ENCODE peak calls at places on chromosomes 7 and 10, in four cellular contexts. One of them, this sample, is unnamed.
A peak's percentile ranks its signal among the peaks of the same experiment; 100 is the strongest.

GRCh38 chr7:143284591-143285453 is at the start of gene TMEM139:
- DNase-seq in T-helper 22 cell: no peak
- DNase-seq in activated CD4-positive, alpha-beta T cell treated with anti-CD3 and anti-CD28 coated beads, Interleukin-2, amount 10 ng/mL, durations not matched to agents 7 days and 5 days: no peak
- DNase-seq in putamen: no peak
- DNase-seq in this sample: no peak

GRCh38 chr7:20779041-20779440 is 7.6 kb downstream of the SP8 start:
- DNase-seq in putamen: no peak
- DNase-seq in activated CD4-positive, alpha-beta T cell treated with anti-CD3 and anti-CD28 coated beads, Interleukin-2, amount 10 ng/mL, durations not matched to agents 7 days and 5 days: no peak
- DNase-seq in T-helper 22 cell: no peak
- DNase-seq in this sample: no peak

GRCh38 chr7:30143748-30144251 is 9.0 kb downstream of the MTURN start:
- DNase-seq in putamen: no peak
- DNase-seq in T-helper 22 cell: no peak
- DNase-seq in activated CD4-positive, alpha-beta T cell treated with anti-CD3 and anti-CD28 coated beads, Interleukin-2, amount 10 ng/mL, durations not matched to agents 7 days and 5 days: no peak
- DNase-seq in this sample: no peak

GRCh38 chr7:109213081-109213480 is 643.4 kb downstream of the DNAJB9 start:
- DNase-seq in putamen: no peak
- DNase-seq in activated CD4-positive, alpha-beta T cell treated with anti-CD3 and anti-CD28 coated beads, Interleukin-2, amount 10 ng/mL, durations not matched to agents 7 days and 5 days: no peak
- DNase-seq in T-helper 22 cell: no peak
- DNase-seq in this sample: no peak

GRCh38 chr10:101566333-101567164 is 21.5 kb downstream of the POLL start:
- DNase-seq in T-helper 22 cell: no peak
- DNase-seq in putamen: peak; percentile 33
- DNase-seq in activated CD4-positive, alpha-beta T cell treated with anti-CD3 and anti-CD28 coated beads, Interleukin-2, amount 10 ng/mL, durations not matched to agents 7 days and 5 days: no peak
- DNase-seq in this sample: no peak

GRCh38 chr10:132562177-132562915 is 24.8 kb downstream of the INPP5A start:
- DNase-seq in activated CD4-positive, alpha-beta T cell treated with anti-CD3 and anti-CD28 coated beads, Interleukin-2, amount 10 ng/mL, durations not matched to agents 7 days and 5 days: no peak
- DNase-seq in T-helper 22 cell: no peak
- DNase-seq in putamen: no peak
- DNase-seq in this sample: no peak

GRCh38 chr10:3776796-3777571 is 8.0 kb downstream of the KLF6 start:
- DNase-seq in activated CD4-positive, alpha-beta T cell treated with anti-CD3 and anti-CD28 coated beads, Interleukin-2, amount 10 ng/mL, durations not matched to agents 7 days and 5 days: peak; percentile 70
- DNase-seq in putamen: no peak
- DNase-seq in T-helper 22 cell: peak; percentile 60
- DNase-seq in this sample: peak; percentile 77

GRCh38 chr7:39921505-39922250 is 28.4 kb upstream of the CDK13 start:
- DNase-seq in T-helper 22 cell: no peak
- DNase-seq in activated CD4-positive, alpha-beta T cell treated with anti-CD3 and anti-CD28 coated beads, Interleukin-2, amount 10 ng/mL, durations not matched to agents 7 days and 5 days: no peak
- DNase-seq in putamen: no peak
- DNase-seq in this sample: no peak

GRCh38 chr10:101631821-101632475 is 43.8 kb downstream of the DPCD start:
- DNase-seq in T-helper 22 cell: no peak
- DNase-seq in activated CD4-positive, alpha-beta T cell treated with anti-CD3 and anti-CD28 coated beads, Interleukin-2, amount 10 ng/mL, durations not matched to agents 7 days and 5 days: no peak
- DNase-seq in putamen: no peak
- DNase-seq in this sample: no peak

GRCh38 chr7:104185346-104185745 is 22.5 kb downstream of the ORC5 start:
- DNase-seq in activated CD4-positive, alpha-beta T cell treated with anti-CD3 and anti-CD28 coated beads, Interleukin-2, amount 10 ng/mL, durations not matched to agents 7 days and 5 days: no peak
- DNase-seq in T-helper 22 cell: no peak
- DNase-seq in putamen: no peak
- DNase-seq in this sample: no peak

GRCh38 chr7:91034459-91035368 is 229.5 kb upstream of the FZD1 start:
- DNase-seq in T-helper 22 cell: no peak
- DNase-seq in activated CD4-positive, alpha-beta T cell treated with anti-CD3 and anti-CD28 coated beads, Interleukin-2, amount 10 ng/mL, durations not matched to agents 7 days and 5 days: peak; percentile 30
- DNase-seq in putamen: peak; percentile 59
- DNase-seq in this sample: no peak

GRCh38 chr10:117163061-117163953 is 25.2 kb upstream of the VAX1 start:
- DNase-seq in activated CD4-positive, alpha-beta T cell treated with anti-CD3 and anti-CD28 coated beads, Interleukin-2, amount 10 ng/mL, durations not matched to agents 7 days and 5 days: no peak
- DNase-seq in T-helper 22 cell: no peak
- DNase-seq in putamen: no peak
- DNase-seq in this sample: no peak

GRCh38 chr7:158431941-158432347 is 155.7 kb downstream of the PTPRN2 start:
- DNase-seq in activated CD4-positive, alpha-beta T cell treated with anti-CD3 and anti-CD28 coated beads, Interleukin-2, amount 10 ng/mL, durations not matched to agents 7 days and 5 days: no peak
- DNase-seq in T-helper 22 cell: no peak
- DNase-seq in putamen: no peak
- DNase-seq in this sample: peak; percentile 94

GRCh38 chr7:55030314-55030713 is 11.5 kb downstream of the EGFR start:
- DNase-seq in activated CD4-positive, alpha-beta T cell treated with anti-CD3 and anti-CD28 coated beads, Interleukin-2, amount 10 ng/mL, durations not matched to agents 7 days and 5 days: no peak
- DNase-seq in T-helper 22 cell: no peak
- DNase-seq in putamen: no peak
- DNase-seq in this sample: no peak

GRCh38 chr7:107164092-107164491 is 4.7 kb upstream of the HBP1 start:
- DNase-seq in T-helper 22 cell: no peak
- DNase-seq in putamen: no peak
- DNase-seq in activated CD4-positive, alpha-beta T cell treated with anti-CD3 and anti-CD28 coated beads, Interleukin-2, amount 10 ng/mL, durations not matched to agents 7 days and 5 days: no peak
- DNase-seq in this sample: no peak

GRCh38 chr7:139696547-139696946 is 81.3 kb downstream of the HIPK2 start:
- DNase-seq in T-helper 22 cell: no peak
- DNase-seq in activated CD4-positive, alpha-beta T cell treated with anti-CD3 and anti-CD28 coated beads, Interleukin-2, amount 10 ng/mL, durations not matched to agents 7 days and 5 days: no peak
- DNase-seq in putamen: no peak
- DNase-seq in this sample: no peak

GRCh38 chr10:61215276-61215675 is 237.9 kb downstream of the TMEM26 start:
- DNase-seq in T-helper 22 cell: no peak
- DNase-seq in putamen: no peak
- DNase-seq in activated CD4-positive, alpha-beta T cell treated with anti-CD3 and anti-CD28 coated beads, Interleukin-2, amount 10 ng/mL, durations not matched to agents 7 days and 5 days: no peak
- DNase-seq in this sample: no peak

GRCh38 chr10:30749368-30749767 is 119.8 kb upstream of the LYZL2 start:
- DNase-seq in activated CD4-positive, alpha-beta T cell treated with anti-CD3 and anti-CD28 coated beads, Interleukin-2, amount 10 ng/mL, durations not matched to agents 7 days and 5 days: no peak
- DNase-seq in putamen: no peak
- DNase-seq in T-helper 22 cell: no peak
- DNase-seq in this sample: peak; percentile 31

GRCh38 chr7:138565451-138566114 is 105.5 kb downstream of the TRIM24 start:
- DNase-seq in activated CD4-positive, alpha-beta T cell treated with anti-CD3 and anti-CD28 coated beads, Interleukin-2, amount 10 ng/mL, durations not matched to agents 7 days and 5 days: no peak
- DNase-seq in T-helper 22 cell: no peak
- DNase-seq in putamen: no peak
- DNase-seq in this sample: peak; percentile 68

GRCh38 chr7:77658928-77659327 is 37.3 kb upstream of the RSBN1L start:
- DNase-seq in activated CD4-positive, alpha-beta T cell treated with anti-CD3 and anti-CD28 coated beads, Interleukin-2, amount 10 ng/mL, durations not matched to agents 7 days and 5 days: no peak
- DNase-seq in putamen: no peak
- DNase-seq in T-helper 22 cell: no peak
- DNase-seq in this sample: no peak

GRCh38 chr7:112023786-112024185 is 182.4 kb downstream of the DOCK4 start:
- DNase-seq in putamen: no peak
- DNase-seq in activated CD4-positive, alpha-beta T cell treated with anti-CD3 and anti-CD28 coated beads, Interleukin-2, amount 10 ng/mL, durations not matched to agents 7 days and 5 days: no peak
- DNase-seq in T-helper 22 cell: no peak
- DNase-seq in this sample: no peak

GRCh38 chr10:103668351-103669242 is 175.1 kb downstream of the NEURL1 start:
- DNase-seq in putamen: no peak
- DNase-seq in activated CD4-positive, alpha-beta T cell treated with anti-CD3 and anti-CD28 coated beads, Interleukin-2, amount 10 ng/mL, durations not matched to agents 7 days and 5 days: no peak
- DNase-seq in T-helper 22 cell: no peak
- DNase-seq in this sample: no peak

GRCh38 chr10:5461201-5461585 is 38.2 kb downstream of the CALML5 start:
- DNase-seq in putamen: no peak
- DNase-seq in activated CD4-positive, alpha-beta T cell treated with anti-CD3 and anti-CD28 coated beads, Interleukin-2, amount 10 ng/mL, durations not matched to agents 7 days and 5 days: no peak
- DNase-seq in T-helper 22 cell: no peak
- DNase-seq in this sample: no peak

GRCh38 chr7:91082854-91083495 is 181.3 kb upstream of the FZD1 start:
- DNase-seq in T-helper 22 cell: no peak
- DNase-seq in putamen: no peak
- DNase-seq in activated CD4-positive, alpha-beta T cell treated with anti-CD3 and anti-CD28 coated beads, Interleukin-2, amount 10 ng/mL, durations not matched to agents 7 days and 5 days: no peak
- DNase-seq in this sample: no peak

GRCh38 chr10:128040681-128041080 is 85.5 kb downstream of the MKI67 start:
- DNase-seq in putamen: no peak
- DNase-seq in activated CD4-positive, alpha-beta T cell treated with anti-CD3 and anti-CD28 coated beads, Interleukin-2, amount 10 ng/mL, durations not matched to agents 7 days and 5 days: no peak
- DNase-seq in T-helper 22 cell: no peak
- DNase-seq in this sample: no peak

GRCh38 chr10:119296703-119297102 is 89.3 kb downstream of the GRK5 start:
- DNase-seq in T-helper 22 cell: no peak
- DNase-seq in activated CD4-positive, alpha-beta T cell treated with anti-CD3 and anti-CD28 coated beads, Interleukin-2, amount 10 ng/mL, durations not matched to agents 7 days and 5 days: no peak
- DNase-seq in putamen: no peak
- DNase-seq in this sample: no peak

GRCh38 chr10:36888925-36889573 is 236.3 kb upstream of the ANKRD30A start:
- DNase-seq in T-helper 22 cell: no peak
- DNase-seq in putamen: peak; percentile 33
- DNase-seq in activated CD4-positive, alpha-beta T cell treated with anti-CD3 and anti-CD28 coated beads, Interleukin-2, amount 10 ng/mL, durations not matched to agents 7 days and 5 days: peak; percentile 55
- DNase-seq in this sample: no peak

GRCh38 chr7:21261627-21262564 is 166.0 kb upstream of the SP4 start:
- DNase-seq in activated CD4-positive, alpha-beta T cell treated with anti-CD3 and anti-CD28 coated beads, Interleukin-2, amount 10 ng/mL, durations not matched to agents 7 days and 5 days: peak; percentile 63
- DNase-seq in putamen: peak; percentile 7
- DNase-seq in T-helper 22 cell: no peak
- DNase-seq in this sample: no peak

GRCh38 chr7:83452256-83452655 is 196.7 kb downstream of the SEMA3E start:
- DNase-seq in T-helper 22 cell: no peak
- DNase-seq in activated CD4-positive, alpha-beta T cell treated with anti-CD3 and anti-CD28 coated beads, Interleukin-2, amount 10 ng/mL, durations not matched to agents 7 days and 5 days: no peak
- DNase-seq in putamen: no peak
- DNase-seq in this sample: no peak

GRCh38 chr7:72446566-72447462 is 34.7 kb upstream of the CALN1 start:
- DNase-seq in activated CD4-positive, alpha-beta T cell treated with anti-CD3 and anti-CD28 coated beads, Interleukin-2, amount 10 ng/mL, durations not matched to agents 7 days and 5 days: no peak
- DNase-seq in putamen: no peak
- DNase-seq in T-helper 22 cell: no peak
- DNase-seq in this sample: no peak

GRCh38 chr7:16993543-16993942 is 111.8 kb upstream of the AGR3 start:
- DNase-seq in activated CD4-positive, alpha-beta T cell treated with anti-CD3 and anti-CD28 coated beads, Interleukin-2, amount 10 ng/mL, durations not matched to agents 7 days and 5 days: no peak
- DNase-seq in putamen: no peak
- DNase-seq in T-helper 22 cell: no peak
- DNase-seq in this sample: no peak

GRCh38 chr10:99681553-99681952 is 22.2 kb downstream of the ENTPD7 start:
- DNase-seq in T-helper 22 cell: no peak
- DNase-seq in activated CD4-positive, alpha-beta T cell treated with anti-CD3 and anti-CD28 coated beads, Interleukin-2, amount 10 ng/mL, durations not matched to agents 7 days and 5 days: no peak
- DNase-seq in putamen: no peak
- DNase-seq in this sample: peak; percentile 54

GRCh38 chr7:139629392-139630082 is 106.1 kb downstream of the CLEC2L start:
- DNase-seq in T-helper 22 cell: no peak
- DNase-seq in putamen: no peak
- DNase-seq in activated CD4-positive, alpha-beta T cell treated with anti-CD3 and anti-CD28 coated beads, Interleukin-2, amount 10 ng/mL, durations not matched to agents 7 days and 5 days: no peak
- DNase-seq in this sample: no peak

GRCh38 chr10:98209441-98209840 is 58.6 kb downstream of the LOXL4 start:
- DNase-seq in activated CD4-positive, alpha-beta T cell treated with anti-CD3 and anti-CD28 coated beads, Interleukin-2, amount 10 ng/mL, durations not matched to agents 7 days and 5 days: no peak
- DNase-seq in putamen: no peak
- DNase-seq in T-helper 22 cell: no peak
- DNase-seq in this sample: no peak

GRCh38 chr10:30683496-30683895 is 53.9 kb upstream of the LYZL2 start:
- DNase-seq in putamen: no peak
- DNase-seq in T-helper 22 cell: no peak
- DNase-seq in activated CD4-positive, alpha-beta T cell treated with anti-CD3 and anti-CD28 coated beads, Interleukin-2, amount 10 ng/mL, durations not matched to agents 7 days and 5 days: no peak
- DNase-seq in this sample: no peak